ENCODE peak calls at places on chromosomes 2 and 18, in five cellular contexts. X, R, Y, P and K are unnamed samples. For H3K4me1, the result is how much of the 10 kb centered on the place peaks cover.

GRCh38 chr2:201580486-201580885 is 62.8 kb downstream of the TMEM237 start:
- DNase-seq in X (no peak), P (no peak), Y (no peak), R (peak), K (no peak)

GRCh38 chr2:210681481-210681880 is 125.1 kb downstream of the CPS1 start:
- DNase-seq in P (no peak), Y (peak), X (no peak), R (no peak), K (no peak)

GRCh38 chr2:222057249-222058073 is 241.3 kb downstream of the PAX3 start:
- DNase-seq in R (no peak), P (no peak), Y (peak), X (no peak), K (no peak)

GRCh38 chr2:36663851-36664715 is 32.4 kb upstream of the VIT start:
- DNase-seq in R (peak), P (no peak), Y (peak), X (peak), K (no peak)

GRCh38 chr2:205748660-205749059 is 66.4 kb downstream of the NRP2 start:
- DNase-seq in R (peak), P (no peak), Y (no peak), X (peak), K (no peak)

GRCh38 chr18:79548077-79548450 is 131.5 kb upstream of the CTDP1 start:
- DNase-seq in Y (no peak), P (no peak), R (no peak), X (peak), K (no peak)

GRCh38 chr2:10987861-10988260 is 76.1 kb downstream of the KCNF1 start:
- DNase-seq in X (no peak), Y (no peak), P (no peak), R (no peak), K (no peak)

GRCh38 chr18:29003194-29003593 is 826.3 kb upstream of the CDH2 start:
- DNase-seq in X (no peak), Y (no peak), R (no peak), P (no peak), K (no peak)

GRCh38 chr2:161239416-161240109 is 68.7 kb upstream of the PSMD14 start:
- DNase-seq in R (no peak), P (no peak), X (peak), Y (no peak), K (no peak)

GRCh38 chr18:9915291-9916066 is 1.7 kb downstream of the VAPA start:
- DNase-seq in R (no peak), X (no peak), P (no peak), Y (no peak), K (no peak)

DNA sequence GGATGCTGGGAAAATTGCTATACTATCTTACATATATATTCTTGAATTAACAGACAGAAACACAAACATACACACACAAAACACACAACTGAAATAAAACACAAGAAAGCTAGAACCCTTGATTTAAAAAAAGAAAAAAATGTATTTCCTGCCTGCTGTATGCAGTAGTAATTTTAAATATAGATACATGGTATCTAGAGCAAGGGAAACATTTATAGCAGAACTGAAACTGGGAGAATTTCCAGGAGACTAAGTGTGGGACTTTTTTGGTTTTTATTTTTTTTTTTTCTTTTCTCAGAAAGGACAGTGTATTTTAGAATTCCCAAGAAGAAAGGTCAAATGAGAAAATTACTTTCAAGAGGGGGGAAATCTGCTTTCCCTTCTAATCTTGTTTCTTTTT is 559.0 kb upstream of the PKDCC start:
- DNase-seq in P (no peak), R (no peak), X (no peak), Y (no peak), K (no peak)
- H3K27ac ChIP-seq in P (no peak), R (no peak), X (no peak), Y (no peak), K (no peak)

DNA sequence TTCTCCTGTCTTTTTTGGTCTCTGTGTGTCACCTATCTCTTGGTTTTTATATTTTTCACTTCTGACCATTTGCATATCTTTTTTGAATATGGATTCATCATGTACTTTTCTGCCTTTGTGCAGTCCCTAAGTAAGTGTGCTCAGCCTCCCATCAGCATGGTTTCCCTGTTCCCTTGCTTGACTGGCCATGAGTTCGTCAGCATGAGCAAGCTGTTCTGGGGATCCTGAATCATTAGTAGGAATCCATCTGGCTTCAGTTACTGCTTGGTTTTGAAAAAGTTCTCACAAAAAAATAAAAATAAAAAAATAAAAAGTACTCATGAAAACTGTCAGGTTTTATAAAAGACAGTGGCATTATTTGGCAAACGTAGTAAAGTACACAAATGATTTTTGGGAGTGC is 144.1 kb downstream of the NCOA1 start:
- DNase-seq in R (no peak), P (no peak), Y (no peak), X (no peak), K (no peak)
- TF ChIP-seq CTCF in R (no peak), P (no peak), Y (no peak), X (no peak), K (no peak)

GRCh38 chr2:65417509-65418085 is 14.8 kb downstream of the SPRED2 start:
- DNase-seq in X (no peak), Y (no peak), P (no peak), R (no peak), K (no peak)

GRCh38 chr2:65424391-65424790 is 8.0 kb downstream of the SPRED2 start:
- DNase-seq in X (no peak), P (no peak), R (no peak), Y (no peak), K (no peak)

GRCh38 chr2:65421432-65421748 is 11.0 kb downstream of the SPRED2 start:
- DNase-seq in P (no peak), Y (no peak), X (no peak), R (no peak), K (no peak)

GRCh38 chr2:65416945-65417344 is 15.5 kb downstream of the SPRED2 start:
- DNase-seq in R (no peak), X (no peak), P (no peak), Y (no peak), K (no peak)

GRCh38 chr2:65420712-65421431 is 11.5 kb downstream of the SPRED2 start:
- DNase-seq in R (no peak), Y (no peak), P (no peak), X (no peak), K (no peak)
- H3K4me1 ChIP-seq in R (half or more), Y (under half), P (under half), X (under half), K (under half)

GRCh38 chr2:108533832-108534576 is at the start of gene LIMS1:
- DNase-seq in P (peak), R (peak), Y (peak), X (peak), K (peak)

GRCh38 chr2:108536133-108536780 is 2.0 kb downstream of the LIMS1 start:
- DNase-seq in X (no peak), Y (no peak), P (no peak), R (peak), K (no peak)

GRCh38 chr2:108536911-108537310 is 2.6 kb downstream of the LIMS1 start:
- DNase-seq in X (no peak), Y (no peak), P (no peak), R (no peak), K (no peak)

GRCh38 chr2:108534577-108535379 is 508 bp downstream of the LIMS1 start:
- DNase-seq in R (peak), X (peak), P (no peak), Y (peak), K (no peak)

GRCh38 chr2:108535380-108535677 is 1.1 kb downstream of the LIMS1 start:
- DNase-seq in P (no peak), X (no peak), Y (no peak), R (no peak), K (no peak)
- H3K27ac ChIP-seq in P (peak), X (no peak), Y (peak), R (peak), K (peak)

GRCh38 chr18:33022370-33022769 is 249.5 kb upstream of the KLHL14 start:
- DNase-seq in X (no peak), P (no peak), Y (no peak), R (no peak), K (no peak)
- TF ChIP-seq CTCF in X (peak), P (no peak), Y (no peak), R (no peak), K (peak)

GRCh38 chr2:75224636-75225094 is 25.3 kb upstream of the TACR1 start:
- DNase-seq in X (no peak), P (no peak), R (no peak), Y (no peak), K (no peak)
- H3K4me1 ChIP-seq in X (under half), P (under half), R (under half), Y (under half), K (under half)